ENCODE peak calls at places on chromosomes 5 and 9, in four cellular contexts. One of them, this sample, is unnamed.

GRCh38 chr9:16559418-16560188 is 310.9 kb downstream of the BNC2 start:
- DNase-seq in tibial nerve: no peak
- DNase-seq in uterus: no peak
- DNase-seq in GM12864: no peak
- DNase-seq in this sample: peak

GRCh38 chr5:135295852-135296251 is 103.2 kb downstream of the MACROH2A1 start:
- DNase-seq in tibial nerve: no peak
- DNase-seq in uterus: no peak
- DNase-seq in GM12864: no peak
- DNase-seq in this sample: no peak

GRCh38 chr5:109900911-109901627 is 211.3 kb downstream of the MAN2A1 start:
- DNase-seq in GM12864: no peak
- DNase-seq in uterus: no peak
- DNase-seq in tibial nerve: no peak
- DNase-seq in this sample: no peak

GRCh38 chr9:95770653-95771131 is 104.8 kb upstream of the ERCC6L2 start:
- DNase-seq in uterus: no peak
- DNase-seq in GM12864: no peak
- DNase-seq in tibial nerve: no peak
- DNase-seq in this sample: no peak

GRCh38 chr5:172078726-172079345 is 72.4 kb upstream of the FBXW11 start:
- DNase-seq in GM12864: no peak
- DNase-seq in tibial nerve: no peak
- DNase-seq in uterus: no peak
- DNase-seq in this sample: no peak

GRCh38 chr5:33631139-33631538 is 190.4 kb downstream of the TARS1 start:
- DNase-seq in tibial nerve: no peak
- DNase-seq in uterus: no peak
- DNase-seq in GM12864: no peak
- DNase-seq in this sample: no peak

GRCh38 chr9:36319806-36320205 is 61.6 kb upstream of the GNE start:
- DNase-seq in GM12864: no peak
- DNase-seq in uterus: no peak
- DNase-seq in tibial nerve: no peak
- DNase-seq in this sample: no peak

GRCh38 chr5:150567031-150567680 is 59.2 kb downstream of the NDST1 start:
- DNase-seq in tibial nerve: no peak
- DNase-seq in GM12864: no peak
- DNase-seq in uterus: peak
- DNase-seq in this sample: no peak

GRCh38 chr9:77440057-77440456 is 208.1 kb downstream of the GNA14 start:
- DNase-seq in uterus: no peak
- DNase-seq in tibial nerve: no peak
- DNase-seq in GM12864: no peak
- DNase-seq in this sample: no peak

GRCh38 chr5:132054031-132054696 is 6.3 kb upstream of the IL3 start:
- DNase-seq in tibial nerve: no peak
- DNase-seq in GM12864: no peak
- DNase-seq in uterus: no peak
- DNase-seq in this sample: peak

GRCh38 chr5:32302822-32303754 is 9.7 kb downstream of the MTMR12 start:
- DNase-seq in tibial nerve: no peak
- DNase-seq in GM12864: no peak
- DNase-seq in uterus: no peak
- DNase-seq in this sample: no peak

GRCh38 chr5:141808857-141809256 is 69.4 kb downstream of the PCDH1 start:
- DNase-seq in uterus: no peak
- DNase-seq in tibial nerve: no peak
- DNase-seq in GM12864: no peak
- DNase-seq in this sample: no peak

GRCh38 chr5:76986828-76987526 is 34.1 kb downstream of the CRHBP start:
- DNase-seq in uterus: no peak
- DNase-seq in tibial nerve: no peak
- DNase-seq in GM12864: no peak
- DNase-seq in this sample: no peak

GRCh38 chr9:18526686-18527085 is 52.7 kb downstream of the ADAMTSL1 start:
- DNase-seq in uterus: no peak
- DNase-seq in GM12864: no peak
- DNase-seq in tibial nerve: no peak
- DNase-seq in this sample: no peak

GRCh38 chr5:133287500-133287899 is 235.7 kb downstream of the HSPA4 start:
- DNase-seq in GM12864: no peak
- DNase-seq in tibial nerve: no peak
- DNase-seq in uterus: peak
- DNase-seq in this sample: peak

GRCh38 chr9:127529671-127530070 is 78.4 kb downstream of the LRSAM1 start:
- DNase-seq in uterus: no peak
- DNase-seq in tibial nerve: no peak
- DNase-seq in GM12864: no peak
- DNase-seq in this sample: no peak

GRCh38 chr5:160083501-160083900 is 35.7 kb downstream of the PWWP2A start:
- DNase-seq in GM12864: no peak
- DNase-seq in tibial nerve: no peak
- DNase-seq in uterus: no peak
- DNase-seq in this sample: no peak

GRCh38 chr9:124450241-124450924 is at the start of gene ADGRD2:
- DNase-seq in uterus: no peak
- DNase-seq in tibial nerve: no peak
- DNase-seq in GM12864: no peak
- DNase-seq in this sample: peak

GRCh38 chr5:125595095-125595494 is 828.1 kb upstream of the GRAMD2B start:
- DNase-seq in uterus: peak
- DNase-seq in tibial nerve: no peak
- DNase-seq in GM12864: no peak
- DNase-seq in this sample: no peak

GRCh38 chr9:127637322-127637847 is 25.3 kb downstream of the STXBP1 start:
- DNase-seq in tibial nerve: no peak
- DNase-seq in GM12864: no peak
- DNase-seq in uterus: peak
- DNase-seq in this sample: no peak

GRCh38 chr9:13491493-13492424 is 212.3 kb upstream of the MPDZ start:
- DNase-seq in tibial nerve: no peak
- DNase-seq in GM12864: no peak
- DNase-seq in uterus: no peak
- DNase-seq in this sample: no peak

GRCh38 chr9:98881836-98882568 is 61.7 kb upstream of the COL15A1 start:
- DNase-seq in GM12864: no peak
- DNase-seq in tibial nerve: no peak
- DNase-seq in uterus: no peak
- DNase-seq in this sample: no peak

GRCh38 chr9:88476491-88477271 is 58.3 kb upstream of the NXNL2 start:
- DNase-seq in uterus: no peak
- DNase-seq in tibial nerve: no peak
- DNase-seq in GM12864: no peak
- DNase-seq in this sample: no peak

GRCh38 chr5:31630931-31631330 is 8.0 kb upstream of the PDZD2 start:
- DNase-seq in tibial nerve: no peak
- DNase-seq in uterus: no peak
- DNase-seq in GM12864: no peak
- DNase-seq in this sample: no peak

GRCh38 chr5:129345213-129345925 is 114.7 kb upstream of the ADAMTS19 start:
- DNase-seq in tibial nerve: no peak
- DNase-seq in GM12864: no peak
- DNase-seq in uterus: no peak
- DNase-seq in this sample: no peak

GRCh38 chr5:172185096-172185461 is 2.9 kb downstream of the STK10 start:
- DNase-seq in GM12864: no peak
- DNase-seq in tibial nerve: no peak
- DNase-seq in uterus: no peak
- DNase-seq in this sample: no peak

GRCh38 chr5:17316973-17317459 is 99.6 kb downstream of the BASP1 start:
- DNase-seq in GM12864: peak
- DNase-seq in uterus: no peak
- DNase-seq in tibial nerve: no peak
- DNase-seq in this sample: peak

GRCh38 chr9:89405832-89406231 is 87.5 kb downstream of the SECISBP2 start:
- DNase-seq in tibial nerve: no peak
- DNase-seq in uterus: no peak
- DNase-seq in GM12864: no peak
- DNase-seq in this sample: peak

GRCh38 chr9:29439961-29440360 is 1866.7 kb upstream of the C9orf72 start:
- DNase-seq in tibial nerve: no peak
- DNase-seq in uterus: no peak
- DNase-seq in GM12864: no peak
- DNase-seq in this sample: no peak

GRCh38 chr9:83392228-83392627 is 146.0 kb downstream of the FRMD3 start:
- DNase-seq in GM12864: no peak
- DNase-seq in uterus: no peak
- DNase-seq in tibial nerve: no peak
- DNase-seq in this sample: no peak

GRCh38 chr5:65133473-65134110 is 348.1 kb downstream of the ADAMTS6 start:
- DNase-seq in uterus: no peak
- DNase-seq in tibial nerve: no peak
- DNase-seq in GM12864: no peak
- DNase-seq in this sample: no peak

GRCh38 chr5:66010476-66010875 is 84.1 kb downstream of the ERBIN start:
- DNase-seq in GM12864: no peak
- DNase-seq in tibial nerve: no peak
- DNase-seq in uterus: no peak
- DNase-seq in this sample: no peak

DNA sequence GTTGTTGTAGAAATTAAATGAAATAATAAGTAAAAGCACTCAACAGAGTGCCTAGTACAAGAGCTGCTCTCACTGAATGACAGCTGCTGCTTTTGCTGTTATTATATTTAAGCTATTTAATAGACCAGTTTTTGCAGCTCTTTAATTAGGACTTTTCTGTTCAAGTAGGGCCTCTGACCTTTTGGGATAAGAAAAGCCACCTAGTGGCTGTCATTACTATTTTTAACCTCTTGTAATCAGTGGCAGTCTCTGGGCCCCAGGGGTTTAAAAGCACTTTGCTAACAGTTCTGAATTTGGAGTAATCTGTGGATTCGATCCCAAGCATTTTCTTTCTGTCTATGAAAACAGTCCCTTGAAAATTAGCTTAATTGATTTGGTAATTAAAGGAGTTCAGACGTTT is 121.1 kb downstream of the NUDT12 start:
- DNase-seq in tibial nerve: no peak
- DNase-seq in uterus: no peak
- DNase-seq in GM12864: no peak
- DNase-seq in this sample: no peak
- TF ChIP-seq CTCF in tibial nerve: no peak
- TF ChIP-seq CTCF in uterus: no peak
- TF ChIP-seq CTCF in GM12864: peak
- TF ChIP-seq CTCF in this sample: no peak

GRCh38 chr5:35598707-35599370 is 18.8 kb upstream of the SPEF2 start:
- DNase-seq in GM12864: no peak
- DNase-seq in uterus: no peak
- DNase-seq in tibial nerve: no peak
- DNase-seq in this sample: no peak
- TF ChIP-seq CTCF in GM12864: no peak
- TF ChIP-seq CTCF in uterus: no peak
- TF ChIP-seq CTCF in tibial nerve: no peak
- TF ChIP-seq CTCF in this sample: no peak

GRCh38 chr5:178223828-178224335 is 8.7 kb downstream of the PHYKPL start:
- DNase-seq in uterus: no peak
- DNase-seq in tibial nerve: no peak
- DNase-seq in GM12864: no peak
- DNase-seq in this sample: no peak

GRCh38 chr5:178221857-178222256 is 10.7 kb downstream of the PHYKPL start:
- DNase-seq in uterus: no peak
- DNase-seq in tibial nerve: no peak
- DNase-seq in GM12864: no peak
- DNase-seq in this sample: no peak

GRCh38 chr5:178224403-178224802 is 8.2 kb downstream of the PHYKPL start:
- DNase-seq in GM12864: no peak
- DNase-seq in tibial nerve: no peak
- DNase-seq in uterus: no peak
- DNase-seq in this sample: no peak

GRCh38 chr5:178222292-178222691 is 10.3 kb downstream of the PHYKPL start:
- DNase-seq in GM12864: no peak
- DNase-seq in uterus: no peak
- DNase-seq in tibial nerve: no peak
- DNase-seq in this sample: no peak

GRCh38 chr5:178223196-178223773 is 9.3 kb downstream of the PHYKPL start:
- DNase-seq in tibial nerve: no peak
- DNase-seq in GM12864: no peak
- DNase-seq in uterus: no peak
- DNase-seq in this sample: no peak
- TF ChIP-seq CTCF in tibial nerve: no peak
- TF ChIP-seq CTCF in GM12864: no peak
- TF ChIP-seq CTCF in uterus: no peak
- TF ChIP-seq CTCF in this sample: no peak

GRCh38 chr9:37730840-37731239 is 22.8 kb upstream of the TRMT10B start:
- DNase-seq in GM12864: no peak
- DNase-seq in uterus: no peak
- DNase-seq in tibial nerve: no peak
- DNase-seq in this sample: no peak

GRCh38 chr9:37732952-37733351 is 20.7 kb upstream of the TRMT10B start:
- DNase-seq in uterus: no peak
- DNase-seq in tibial nerve: no peak
- DNase-seq in GM12864: no peak
- DNase-seq in this sample: no peak

GRCh38 chr9:37729499-37729898 is 24.1 kb upstream of the TRMT10B start:
- DNase-seq in uterus: no peak
- DNase-seq in tibial nerve: no peak
- DNase-seq in GM12864: no peak
- DNase-seq in this sample: no peak

GRCh38 chr9:37732086-37732744 is 21.4 kb upstream of the TRMT10B start:
- DNase-seq in GM12864: no peak
- DNase-seq in uterus: no peak
- DNase-seq in tibial nerve: no peak
- DNase-seq in this sample: no peak

GRCh38 chr9:37730256-37730655 is 23.3 kb upstream of the TRMT10B start:
- DNase-seq in GM12864: no peak
- DNase-seq in tibial nerve: no peak
- DNase-seq in uterus: no peak
- DNase-seq in this sample: no peak
- TF ChIP-seq CTCF in GM12864: no peak
- TF ChIP-seq CTCF in tibial nerve: no peak
- TF ChIP-seq CTCF in uterus: no peak
- TF ChIP-seq CTCF in this sample: no peak

DNA sequence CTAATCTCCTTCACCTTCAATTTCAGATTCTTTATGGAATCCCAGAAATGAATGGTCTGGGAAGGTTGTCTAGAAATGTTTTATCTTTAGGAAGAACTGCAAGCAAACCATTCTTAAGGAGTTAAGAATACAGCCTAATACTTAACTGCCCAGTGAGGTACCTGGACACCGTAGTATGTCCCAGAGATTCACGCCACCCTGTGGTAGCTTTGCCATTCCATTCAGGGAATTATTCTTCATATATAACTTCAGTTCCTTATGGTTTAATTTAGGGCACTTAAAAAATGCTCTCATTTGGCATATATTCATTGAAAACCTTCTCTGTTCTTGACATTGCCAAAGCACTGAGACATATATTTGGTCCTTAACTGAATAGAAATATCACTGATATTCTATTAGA is 49.7 kb downstream of the ACTBL2 start:
- DNase-seq in uterus: no peak
- DNase-seq in tibial nerve: no peak
- DNase-seq in GM12864: no peak
- DNase-seq in this sample: no peak
- TF ChIP-seq CTCF in uterus: no peak
- TF ChIP-seq CTCF in tibial nerve: no peak
- TF ChIP-seq CTCF in GM12864: no peak
- TF ChIP-seq CTCF in this sample: no peak